ENCODE peak calls at places on chromosomes 11 and 22, in five cellular contexts. One of them, this sample, is unnamed.

GRCh38 chr11:72685560-72686480 is 11.6 kb upstream of the PDE2A start:
- DNase-seq in HCT116: no peak
- DNase-seq in K562: no peak
- DNase-seq in GM12878: no peak
- DNase-seq in HepG2: no peak
- DNase-seq in this sample: peak; percentile 66

GRCh38 chr11:131688056-131688693 is 317.8 kb downstream of the NTM start:
- DNase-seq in HCT116: no peak
- DNase-seq in K562: peak; percentile 88
- DNase-seq in GM12878: no peak
- DNase-seq in HepG2: peak; percentile 9
- DNase-seq in this sample: peak; percentile 96

GRCh38 chr11:32184057-32185055 is 93.5 kb downstream of the RCN1 start:
- DNase-seq in HCT116: no peak
- DNase-seq in K562: no peak
- DNase-seq in GM12878: no peak
- DNase-seq in HepG2: no peak
- DNase-seq in this sample: no peak

GRCh38 chr11:73137262-73137941 is 4.7 kb downstream of the FCHSD2 start:
- DNase-seq in HCT116: no peak
- DNase-seq in K562: no peak
- DNase-seq in GM12878: no peak
- DNase-seq in HepG2: no peak
- DNase-seq in this sample: no peak

GRCh38 chr22:24025475-24025874 is 14.4 kb downstream of the CABIN1 start:
- DNase-seq in HCT116: no peak
- DNase-seq in K562: no peak
- DNase-seq in GM12878: no peak
- DNase-seq in HepG2: peak; percentile 57
- DNase-seq in this sample: no peak

GRCh38 chr11:29282088-29282487 is 734.7 kb downstream of the KCNA4 start:
- DNase-seq in HCT116: peak; percentile 81
- DNase-seq in K562: no peak
- DNase-seq in GM12878: no peak
- DNase-seq in HepG2: peak; percentile 69
- DNase-seq in this sample: no peak

GRCh38 chr22:25759825-25760231 is 17.8 kb downstream of the MYO18B start:
- DNase-seq in HCT116: no peak
- DNase-seq in K562: no peak
- DNase-seq in GM12878: no peak
- DNase-seq in HepG2: peak; percentile 83
- DNase-seq in this sample: no peak

GRCh38 chr22:38186429-38186828 is 4.8 kb upstream of the PLA2G6 start:
- DNase-seq in HCT116: no peak
- DNase-seq in K562: no peak
- DNase-seq in GM12878: no peak
- DNase-seq in HepG2: no peak
- DNase-seq in this sample: no peak

GRCh38 chr22:40328551-40328950 is 17.7 kb upstream of the ADSL start:
- DNase-seq in HCT116: no peak
- DNase-seq in K562: no peak
- DNase-seq in GM12878: no peak
- DNase-seq in HepG2: no peak
- DNase-seq in this sample: no peak

GRCh38 chr11:129894281-129895125 is 875 bp downstream of the NFRKB start:
- DNase-seq in HCT116: no peak
- DNase-seq in K562: no peak
- DNase-seq in GM12878: no peak
- DNase-seq in HepG2: no peak
- DNase-seq in this sample: no peak

GRCh38 chr11:95877288-95877687 is 46.6 kb downstream of the MTMR2 start:
- DNase-seq in HCT116: no peak
- DNase-seq in K562: no peak
- DNase-seq in GM12878: no peak
- DNase-seq in HepG2: no peak
- DNase-seq in this sample: no peak

GRCh38 chr11:7165911-7166310 is 77.1 kb downstream of the RBMXL2 start:
- DNase-seq in HCT116: no peak
- DNase-seq in K562: no peak
- DNase-seq in GM12878: no peak
- DNase-seq in HepG2: no peak
- DNase-seq in this sample: peak; percentile 20

GRCh38 chr22:25069758-25070461 is 117.4 kb downstream of the KIAA1671 start:
- DNase-seq in HCT116: no peak
- DNase-seq in K562: no peak
- DNase-seq in GM12878: no peak
- DNase-seq in HepG2: no peak
- DNase-seq in this sample: no peak

GRCh38 chr22:49161002-49161850 is 666.4 kb downstream of the BRD1 start:
- DNase-seq in HCT116: no peak
- DNase-seq in K562: no peak
- DNase-seq in GM12878: no peak
- DNase-seq in HepG2: no peak
- DNase-seq in this sample: no peak

GRCh38 chr11:61516675-61517516 is 8.3 kb downstream of the LRRC10B start:
- DNase-seq in HCT116: no peak
- DNase-seq in K562: peak; percentile 86
- DNase-seq in GM12878: no peak
- DNase-seq in HepG2: peak; percentile 8
- DNase-seq in this sample: peak; percentile 93

GRCh38 chr11:71247551-71248250 is 4.7 kb downstream of the SHANK2 start:
- DNase-seq in HCT116: no peak
- DNase-seq in K562: no peak
- DNase-seq in GM12878: no peak
- DNase-seq in HepG2: no peak
- DNase-seq in this sample: no peak

GRCh38 chr11:104678408-104678807 is 219.9 kb downstream of the CASP12 start:
- DNase-seq in HCT116: no peak
- DNase-seq in K562: no peak
- DNase-seq in GM12878: no peak
- DNase-seq in HepG2: no peak
- DNase-seq in this sample: no peak

GRCh38 chr11:36945384-36945783 is 347.3 kb upstream of the RAG2 start:
- DNase-seq in HCT116: no peak
- DNase-seq in K562: no peak
- DNase-seq in GM12878: no peak
- DNase-seq in HepG2: no peak
- DNase-seq in this sample: peak; percentile 19

GRCh38 chr11:119026970-119027369 is 3.7 kb downstream of the SLC37A4 start:
- DNase-seq in HCT116: no peak
- DNase-seq in K562: no peak
- DNase-seq in GM12878: no peak
- DNase-seq in HepG2: peak; percentile 59
- DNase-seq in this sample: no peak

GRCh38 chr11:44889266-44889665 is 61.4 kb downstream of the TP53I11 start:
- DNase-seq in HCT116: no peak
- DNase-seq in K562: no peak
- DNase-seq in GM12878: no peak
- DNase-seq in HepG2: no peak
- DNase-seq in this sample: no peak

GRCh38 chr11:44950036-44950624 is 553 bp downstream of the TP53I11 start:
- DNase-seq in HCT116: no peak
- DNase-seq in K562: peak; percentile 31
- DNase-seq in GM12878: no peak
- DNase-seq in HepG2: no peak
- DNase-seq in this sample: peak; percentile 79

GRCh38 chr11:32068134-32068533 is 22.7 kb upstream of the RCN1 start:
- DNase-seq in HCT116: no peak
- DNase-seq in K562: no peak
- DNase-seq in GM12878: no peak
- DNase-seq in HepG2: no peak
- DNase-seq in this sample: no peak

GRCh38 chr11:107688322-107688918 is 23.4 kb downstream of the SLN start:
- DNase-seq in HCT116: no peak
- DNase-seq in K562: no peak
- DNase-seq in GM12878: no peak
- DNase-seq in HepG2: peak; percentile 4
- DNase-seq in this sample: no peak

GRCh38 chr11:131695889-131696429 is 325.5 kb downstream of the NTM start:
- DNase-seq in HCT116: no peak
- DNase-seq in K562: no peak
- DNase-seq in GM12878: no peak
- DNase-seq in HepG2: no peak
- DNase-seq in this sample: no peak

GRCh38 chr22:23080542-23081290 is 10.4 kb downstream of the GNAZ start:
- DNase-seq in HCT116: no peak
- DNase-seq in K562: no peak
- DNase-seq in GM12878: no peak
- DNase-seq in HepG2: no peak
- DNase-seq in this sample: no peak

GRCh38 chr11:28400236-28401100 is 292.3 kb downstream of the METTL15 start:
- DNase-seq in HCT116: no peak
- DNase-seq in K562: no peak
- DNase-seq in GM12878: no peak
- DNase-seq in HepG2: peak; percentile 3
- DNase-seq in this sample: no peak

GRCh38 chr11:43874738-43875137 is 5.9 kb upstream of the ALKBH3 start:
- DNase-seq in HCT116: no peak
- DNase-seq in K562: no peak
- DNase-seq in GM12878: no peak
- DNase-seq in HepG2: no peak
- DNase-seq in this sample: no peak

GRCh38 chr22:35313311-35314121 is 13.8 kb downstream of the TOM1 start:
- DNase-seq in HCT116: no peak
- DNase-seq in K562: no peak
- DNase-seq in GM12878: no peak
- DNase-seq in HepG2: peak; percentile 70
- DNase-seq in this sample: no peak

GRCh38 chr11:66264893-66265292 is 3.5 kb upstream of the RAB1B start:
- DNase-seq in HCT116: no peak
- DNase-seq in K562: peak; percentile 53
- DNase-seq in GM12878: no peak
- DNase-seq in HepG2: no peak
- DNase-seq in this sample: peak; percentile 59

GRCh38 chr11:14254533-14255530 is 104.2 kb downstream of the RRAS2 start:
- DNase-seq in HCT116: no peak
- DNase-seq in K562: no peak
- DNase-seq in GM12878: no peak
- DNase-seq in HepG2: no peak
- DNase-seq in this sample: no peak

GRCh38 chr11:21460082-21460481 is 732.8 kb upstream of the ANO5 start:
- DNase-seq in HCT116: no peak
- DNase-seq in K562: no peak
- DNase-seq in GM12878: no peak
- DNase-seq in HepG2: no peak
- DNase-seq in this sample: no peak

DNA sequence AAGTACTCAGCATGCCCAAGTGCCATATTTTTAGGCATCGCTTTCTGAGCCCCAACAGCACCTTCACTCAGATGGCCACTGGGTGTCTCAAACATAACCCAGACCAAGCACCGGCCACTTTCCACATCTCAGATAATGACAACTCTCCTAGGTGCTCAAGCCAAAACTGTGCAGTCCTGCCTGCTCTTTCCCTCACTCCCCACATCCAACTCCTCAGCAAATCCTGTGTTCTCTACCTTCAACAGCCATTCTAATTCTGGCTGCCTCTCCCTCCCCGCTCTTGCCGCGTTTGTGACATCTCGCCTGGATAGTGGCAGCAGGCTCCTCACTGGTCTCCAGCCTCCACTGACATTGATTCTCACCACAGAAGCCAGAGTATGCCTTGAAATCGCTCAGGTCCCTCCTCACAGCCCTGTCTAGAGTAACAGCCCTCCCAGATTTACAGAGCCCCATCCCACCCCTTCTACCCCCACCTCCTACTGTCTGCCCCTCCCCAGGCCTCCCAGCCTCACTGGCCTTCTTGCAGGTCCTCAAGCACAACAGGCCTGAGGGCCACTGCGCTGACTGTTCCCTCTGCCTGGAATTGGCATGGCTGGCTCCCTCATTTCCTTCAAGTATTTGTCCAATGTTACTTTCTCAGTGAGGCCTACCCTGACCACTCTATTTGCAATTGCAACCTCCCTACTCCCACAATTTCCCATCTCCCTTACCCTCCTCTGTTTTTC is 1.3 kb upstream of the PHETA2 start:
- DNase-seq in HCT116: no peak
- DNase-seq in K562: no peak
- DNase-seq in GM12878: no peak
- DNase-seq in HepG2: no peak
- DNase-seq in this sample: no peak
- H3K4me1 ChIP-seq in HCT116: peaks cover 20% of the 10 kb centered on the region
- H3K4me1 ChIP-seq in K562: peaks cover 19% of the 10 kb centered on the region
- H3K4me1 ChIP-seq in GM12878: peaks cover 19% of the 10 kb centered on the region
- H3K4me1 ChIP-seq in HepG2: peaks cover 36% of the 10 kb centered on the region
- H3K4me1 ChIP-seq in this sample: peaks cover 8% of the 10 kb centered on the region

DNA sequence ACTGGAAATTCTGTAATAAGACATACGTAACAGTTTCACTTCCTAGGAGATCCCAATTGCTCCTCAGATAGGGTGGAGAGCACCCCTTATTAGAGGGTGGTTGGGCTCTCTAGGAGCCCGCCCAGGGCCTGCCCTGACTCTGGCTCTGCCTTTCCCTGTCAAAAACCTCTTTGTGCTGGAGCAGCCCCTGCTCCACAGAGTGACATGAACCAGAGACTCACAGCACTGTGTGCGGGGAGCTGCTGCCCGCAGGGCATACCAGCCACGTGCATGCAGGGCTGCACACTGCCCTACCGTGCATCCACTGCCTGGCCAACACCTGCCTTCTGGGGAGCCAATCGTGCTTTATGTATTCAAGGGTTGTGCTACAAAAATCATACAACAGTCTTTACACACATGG is 24.3 kb downstream of the KCNQ1OT1 start:
- DNase-seq in HCT116: no peak
- DNase-seq in K562: no peak
- DNase-seq in GM12878: no peak
- DNase-seq in HepG2: no peak
- DNase-seq in this sample: peak; percentile 90
- TF ChIP-seq ZBTB33 in HCT116: no peak
- TF ChIP-seq ZBTB33 in K562: no peak
- TF ChIP-seq ZBTB33 in GM12878: no peak
- TF ChIP-seq ZBTB33 in HepG2: no peak
- TF ChIP-seq ZBTB33 in this sample: no peak

GRCh38 chr22:19882446-19883381 is 28.0 kb upstream of the GNB1L start:
- DNase-seq in HCT116: no peak
- DNase-seq in K562: no peak
- DNase-seq in GM12878: no peak
- DNase-seq in HepG2: no peak
- DNase-seq in this sample: peak; percentile 29
- H3K4me1 ChIP-seq in HCT116: peaks cover 34% of the 10 kb centered on the region
- H3K4me1 ChIP-seq in K562: peaks cover 5% of the 10 kb centered on the region
- H3K4me1 ChIP-seq in GM12878: no peaks in the 10 kb centered on the region
- H3K4me1 ChIP-seq in HepG2: peaks cover 34% of the 10 kb centered on the region
- H3K4me1 ChIP-seq in this sample: peaks cover 25% of the 10 kb centered on the region

GRCh38 chr11:113447621-113448310 is 27.4 kb downstream of the DRD2 start:
- DNase-seq in HCT116: no peak
- DNase-seq in K562: no peak
- DNase-seq in GM12878: no peak
- DNase-seq in HepG2: no peak
- DNase-seq in this sample: peak; percentile 40

GRCh38 chr11:113446938-113447337 is 28.3 kb downstream of the DRD2 start:
- DNase-seq in HCT116: no peak
- DNase-seq in K562: no peak
- DNase-seq in GM12878: no peak
- DNase-seq in HepG2: no peak
- DNase-seq in this sample: peak; percentile 44

GRCh38 chr11:113448311-113448666 is 26.9 kb downstream of the DRD2 start:
- DNase-seq in HCT116: no peak
- DNase-seq in K562: no peak
- DNase-seq in GM12878: no peak
- DNase-seq in HepG2: no peak
- DNase-seq in this sample: no peak

GRCh38 chr11:113444469-113445122 is 30.6 kb downstream of the DRD2 start:
- DNase-seq in HCT116: no peak
- DNase-seq in K562: no peak
- DNase-seq in GM12878: no peak
- DNase-seq in HepG2: no peak
- DNase-seq in this sample: no peak

GRCh38 chr11:113446112-113446511 is 29.1 kb downstream of the DRD2 start:
- DNase-seq in HCT116: no peak
- DNase-seq in K562: no peak
- DNase-seq in GM12878: no peak
- DNase-seq in HepG2: no peak
- DNase-seq in this sample: no peak
- TF ChIP-seq ZBTB33 in HCT116: no peak
- TF ChIP-seq ZBTB33 in K562: no peak
- TF ChIP-seq ZBTB33 in GM12878: no peak
- TF ChIP-seq ZBTB33 in HepG2: no peak
- TF ChIP-seq ZBTB33 in this sample: no peak